ENCODE peak calls at places on chromosome 6, in nine cellular contexts. F, K, U, A, W, S, Z, L and M are unnamed samples.

GRCh38 chr6:113356139-113356538 is 501.0 kb upstream of the MARCKS start:
- DNase-seq in F (no peak), K (no peak), U (no peak), A (no peak), W (no peak), S (no peak), Z (no peak), L (no peak), M (no peak)

GRCh38 chr6:107819976-107820551 is 4.0 kb downstream of the SCML4 start:
- DNase-seq in F (no peak), K (no peak), U (peak), A (no peak), W (peak), S (peak), Z (peak), L (no peak), M (no peak)

GRCh38 chr6:474454-475185 is 83.1 kb downstream of the IRF4 start:
- DNase-seq in F (no peak), K (peak), U (no peak), A (no peak), W (peak), S (peak), Z (peak), L (no peak), M (no peak)

GRCh38 chr6:164359441-164359840 is 944.9 kb downstream of the QKI start:
- DNase-seq in F (no peak), K (no peak), U (no peak), A (no peak), W (no peak), S (no peak), Z (no peak), L (no peak), M (no peak)

GRCh38 chr6:34580707-34581560 is 24.8 kb upstream of the SPDEF start:
- DNase-seq in F (peak), K (no peak), U (no peak), A (no peak), W (no peak), S (no peak), Z (no peak), L (no peak), M (no peak)

GRCh38 chr6:166104107-166104506 is 63.5 kb downstream of the TBXT start:
- DNase-seq in F (no peak), K (no peak), U (no peak), A (no peak), W (no peak), S (no peak), Z (no peak), L (peak), M (no peak)

GRCh38 chr6:63504777-63505384 is 67.4 kb upstream of the LOC128125822 start:
- DNase-seq in F (no peak), K (peak), U (no peak), A (no peak), W (no peak), S (no peak), Z (no peak), L (no peak), M (no peak)

GRCh38 chr6:99458319-99458718 is 33.2 kb upstream of the PNISR start:
- DNase-seq in F (no peak), K (peak), U (no peak), A (no peak), W (peak), S (no peak), Z (no peak), L (peak), M (no peak)

GRCh38 chr6:3841711-3842565 is 7.2 kb upstream of the FAM50B start:
- DNase-seq in F (no peak), K (peak), U (no peak), A (peak), W (no peak), S (no peak), Z (no peak), L (peak), M (no peak)

GRCh38 chr6:40611912-40612311 is 24.7 kb upstream of the LRFN2 start:
- DNase-seq in F (no peak), K (no peak), U (no peak), A (no peak), W (no peak), S (no peak), Z (no peak), L (no peak), M (no peak)

GRCh38 chr6:40960784-40961430 is 78.1 kb downstream of the UNC5CL start:
- DNase-seq in F (no peak), K (peak), U (no peak), A (no peak), W (no peak), S (no peak), Z (no peak), L (no peak), M (no peak)

GRCh38 chr6:133774356-133774755 is 114.6 kb upstream of the TCF21 start:
- DNase-seq in F (no peak), K (peak), U (no peak), A (no peak), W (no peak), S (no peak), Z (no peak), L (peak), M (no peak)

GRCh38 chr6:169386431-169387057 is 132.9 kb upstream of the THBS2 start:
- DNase-seq in F (no peak), K (no peak), U (no peak), A (no peak), W (no peak), S (no peak), Z (no peak), L (no peak), M (no peak)

GRCh38 chr6:139381216-139381615 is 6.8 kb upstream of the CITED2 start:
- DNase-seq in F (no peak), K (no peak), U (no peak), A (no peak), W (no peak), S (no peak), Z (no peak), L (peak), M (no peak)

GRCh38 chr6:129498556-129498940 is 211.4 kb downstream of the ARHGAP18 start:
- DNase-seq in F (no peak), K (peak), U (no peak), A (no peak), W (no peak), S (no peak), Z (no peak), L (peak), M (no peak)

GRCh38 chr6:142746524-142746923 is 198.5 kb downstream of the HIVEP2 start:
- DNase-seq in F (no peak), K (peak), U (no peak), A (peak), W (peak), S (peak), Z (no peak), L (no peak), M (no peak)

GRCh38 chr6:55836945-55837344 is 38.4 kb downstream of the BMP5 start:
- DNase-seq in F (no peak), K (no peak), U (no peak), A (peak), W (no peak), S (no peak), Z (no peak), L (no peak), M (no peak)